ENCODE peak calls at places on chromosome 11, in eight cellular contexts. O, A, M, Y, U, I, Q and P are unnamed samples.
A peak's percentile ranks its signal among the peaks of the same experiment; 100 is the strongest.

GRCh38 chr11:128894685-128895084 is 3.5 kb downstream of the KCNJ5 start:
- DNase-seq in Q (no peak), U (no peak), Y (no peak), A (no peak), O (peak; percentile 54), I (no peak), M (no peak), P (no peak)

GRCh38 chr11:129803533-129803932 is 12.1 kb upstream of the TMEM45B start:
- DNase-seq in Q (no peak), U (no peak), A (no peak), O (no peak), Y (no peak), I (no peak), M (no peak), P (no peak)

GRCh38 chr11:46738887-46739286 is 19.9 kb downstream of the F2 start:
- DNase-seq in A (no peak), I (no peak), Q (no peak), M (no peak), Y (no peak), O (no peak), U (no peak), P (no peak)

GRCh38 chr11:14974723-14975587 is 2.8 kb upstream of the CALCA start:
- DNase-seq in I (peak; percentile 46), A (no peak), O (peak; percentile 23), Q (peak; percentile 34), Y (peak; percentile 70), M (no peak), U (no peak), P (no peak)

GRCh38 chr11:113317297-113317696 is 2.9 kb downstream of the TTC12 start:
- DNase-seq in O (no peak), M (no peak), Y (no peak), U (no peak), Q (no peak), I (no peak), A (no peak), P (no peak)

GRCh38 chr11:37504066-37504611 is 906.1 kb upstream of the RAG2 start:
- DNase-seq in Y (peak; percentile 38), Q (no peak), A (peak; percentile 52), U (no peak), I (peak; percentile 42), M (no peak), O (no peak), P (peak; percentile 78)

GRCh38 chr11:29012507-29012906 is 904.3 kb downstream of the METTL15 start:
- DNase-seq in U (no peak), Q (no peak), Y (no peak), I (no peak), M (no peak), O (no peak), A (no peak), P (no peak)

GRCh38 chr11:123351375-123351774 is 78.7 kb upstream of the GRAMD1B start:
- DNase-seq in Y (no peak), A (no peak), I (no peak), M (no peak), O (peak; percentile 25), U (no peak), Q (no peak), P (no peak)

GRCh38 chr11:40686765-40687164 is 772.7 kb downstream of the LRRC4C start:
- DNase-seq in Q (no peak), A (no peak), O (no peak), U (no peak), M (no peak), Y (no peak), I (no peak), P (no peak)

GRCh38 chr11:125433454-125434121 is 62.5 kb downstream of the FEZ1 start:
- DNase-seq in Y (peak; percentile 54), M (no peak), I (peak; percentile 52), O (peak; percentile 20), A (no peak), U (no peak), Q (no peak), P (no peak)

GRCh38 chr11:17406082-17406817 is 17.8 kb upstream of the KCNJ11 start:
- DNase-seq in Y (no peak), U (no peak), I (no peak), M (no peak), A (no peak), O (no peak), Q (no peak), P (no peak)

GRCh38 chr11:111502611-111503010 is 9.6 kb downstream of the BTG4 start:
- DNase-seq in U (no peak), A (no peak), I (no peak), Y (no peak), Q (no peak), M (no peak), O (no peak), P (no peak)

GRCh38 chr11:2269601-2270321 is 627 bp downstream of the ASCL2 start:
- DNase-seq in O (peak; percentile 60), Y (peak; percentile 44), M (no peak), A (no peak), I (peak; percentile 74), Q (peak; percentile 40), U (no peak), P (no peak)

GRCh38 chr11:85805387-85805786 is 5.6 kb downstream of the SYTL2 start:
- DNase-seq in A (no peak), Q (no peak), U (no peak), Y (no peak), M (no peak), O (no peak), I (no peak), P (no peak)

GRCh38 chr11:96292291-96293010 is 50.5 kb downstream of the MAML2 start:
- DNase-seq in O (no peak), Y (no peak), A (no peak), I (no peak), M (no peak), Q (no peak), U (no peak), P (no peak)

GRCh38 chr11:10225553-10225952 is 68.5 kb downstream of the SBF2 start:
- DNase-seq in Q (no peak), O (no peak), U (no peak), M (no peak), A (no peak), I (no peak), Y (no peak), P (no peak)

GRCh38 chr11:25576320-25576719 is 755.6 kb upstream of the ANO3 start:
- DNase-seq in U (no peak), M (no peak), O (no peak), I (no peak), Y (no peak), A (no peak), Q (no peak), P (no peak)

GRCh38 chr11:575324-575995 is 810 bp upstream of the PHRF1 start:
- DNase-seq in O (no peak), Y (no peak), M (no peak), U (no peak), A (no peak), Q (no peak), I (peak; percentile 85), P (no peak)

GRCh38 chr11:126837581-126837980 is 163.0 kb downstream of the KIRREL3 start:
- DNase-seq in U (no peak), A (no peak), M (no peak), O (no peak), I (no peak), Q (no peak), Y (no peak), P (no peak)

GRCh38 chr11:77083553-77084245 is 16.9 kb downstream of the CAPN5 start:
- DNase-seq in Y (no peak), I (no peak), U (no peak), A (no peak), Q (no peak), M (no peak), O (no peak), P (no peak)

GRCh38 chr11:94545641-94546470 is 2.1 kb downstream of the FUT4 start:
- DNase-seq in A (no peak), Y (no peak), I (no peak), U (no peak), O (no peak), M (no peak), Q (no peak), P (no peak)

GRCh38 chr11:15166204-15166603 is 51.5 kb downstream of the INSC start:
- DNase-seq in Q (no peak), I (peak; percentile 4), Y (no peak), M (no peak), O (no peak), A (no peak), U (no peak), P (no peak)

GRCh38 chr11:95674669-95675358 is 114.8 kb downstream of the FAM76B start:
- DNase-seq in Y (no peak), A (no peak), M (no peak), Q (no peak), O (no peak), I (no peak), U (no peak), P (no peak)

GRCh38 chr11:57903441-57904123 is 120.1 kb upstream of the OR9Q1 start:
- DNase-seq in Q (peak; percentile 2), A (no peak), O (peak; percentile 67), Y (no peak), U (no peak), I (peak; percentile 92), M (no peak), P (no peak)

GRCh38 chr11:124174001-124174400 is 9.1 kb upstream of the OR10D3 start:
- DNase-seq in M (peak; percentile 73), I (peak; percentile 90), A (no peak), Y (peak; percentile 17), O (no peak), Q (no peak), U (no peak), P (no peak)

GRCh38 chr11:12187399-12187798 is 77.0 kb downstream of the MICAL2 start:
- DNase-seq in A (no peak), Q (no peak), O (no peak), I (no peak), M (no peak), U (no peak), Y (peak; percentile 42), P (no peak)

GRCh38 chr11:131889146-131889577 is 518.7 kb downstream of the NTM start:
- DNase-seq in U (no peak), Y (no peak), Q (no peak), M (no peak), I (peak; percentile 36), A (peak; percentile 81), O (no peak), P (peak; percentile 66)

GRCh38 chr11:124865902-124866851 is 945 bp downstream of the ROBO3 start:
- DNase-seq in M (no peak), U (no peak), O (peak; percentile 34), Y (peak; percentile 77), I (peak; percentile 70), Q (peak; percentile 38), A (no peak), P (no peak)

GRCh38 chr11:72223615-72224586 is 666 bp upstream of the INPPL1 start:
- DNase-seq in I (peak; percentile 66), O (peak; percentile 62), U (no peak), M (no peak), A (no peak), Q (peak; percentile 32), Y (peak; percentile 74), P (no peak)

GRCh38 chr11:43393765-43394355 is 35.1 kb downstream of the TTC17 start:
- DNase-seq in U (no peak), A (no peak), Q (no peak), M (no peak), O (peak; percentile 43), Y (no peak), I (no peak), P (no peak)

GRCh38 chr11:33716236-33716635 is 15.6 kb upstream of the C11orf91 start:
- DNase-seq in Q (no peak), I (peak; percentile 62), M (no peak), Y (no peak), A (no peak), U (no peak), O (no peak), P (no peak)

GRCh38 chr11:35372565-35373283 is 46.6 kb downstream of the SLC1A2 start:
- DNase-seq in O (no peak), U (no peak), I (no peak), M (no peak), Y (no peak), Q (no peak), A (no peak), P (no peak)

GRCh38 chr11:101817536-101817935 is 97.3 kb upstream of the CEP126 start:
- DNase-seq in O (no peak), Y (no peak), M (no peak), I (no peak), Q (no peak), A (no peak), U (no peak), P (no peak)

GRCh38 chr11:65003282-65003681 is 6.5 kb upstream of the BATF2 start:
- DNase-seq in Y (no peak), O (no peak), Q (no peak), I (no peak), U (no peak), M (no peak), A (no peak), P (no peak)